ENCODE peak calls at places on chromosomes 16 and 17, in eight cellular contexts. T is CD8-positive, alpha-beta memory T cell; W is colonic mucosa; S is Karpas-422; K is heart right ventricle; O is coronary artery; H is HCT116; J is lower lobe of right lung. X is an unnamed sample.

GRCh38 chr16:609984-610383 is 20.1 kb downstream of the RAB40C start:
- DNase-seq in T (no peak), O (no peak), W (no peak), H (no peak), K (no peak), J (no peak), S (no peak), X (peak)

GRCh38 chr16:84378099-84378498 is 9.8 kb downstream of the ATP2C2 start:
- DNase-seq in H (no peak), T (no peak), S (no peak), O (no peak), K (no peak), W (no peak), J (no peak), X (no peak)

GRCh38 chr17:63919311-63919723 is 678 bp upstream of the GH1 start:
- DNase-seq in J (no peak), W (peak), H (peak), O (no peak), T (peak), K (peak), S (peak), X (peak)

GRCh38 chr16:85557976-85558589 is 55.0 kb upstream of the GSE1 start:
- DNase-seq in K (no peak), W (peak), O (no peak), J (no peak), T (no peak), S (no peak), H (no peak), X (peak)

GRCh38 chr17:4771519-4772234 is at the start of gene TM4SF5:
- DNase-seq in T (no peak), O (no peak), S (no peak), H (no peak), W (peak), J (no peak), K (no peak), X (no peak)

GRCh38 chr16:85777583-85778310 is 21.6 kb downstream of the EMC8 start:
- DNase-seq in S (no peak), K (no peak), O (no peak), T (no peak), H (no peak), W (no peak), J (no peak), X (no peak)

GRCh38 chr17:81482673-81483072 is 29.9 kb downstream of the ACTG1 start:
- DNase-seq in S (no peak), K (no peak), H (no peak), W (no peak), O (no peak), J (no peak), T (no peak), X (no peak)

GRCh38 chr17:51397361-51398127 is 137.2 kb downstream of the UTP18 start:
- DNase-seq in J (no peak), H (peak), S (no peak), O (no peak), W (no peak), T (no peak), K (no peak), X (no peak)

GRCh38 chr16:27901956-27902355 is 161.6 kb downstream of the GSG1L start:
- DNase-seq in H (no peak), O (no peak), W (no peak), J (no peak), K (no peak), T (no peak), S (no peak), X (no peak)

GRCh38 chr16:27911486-27911885 is 152.0 kb downstream of the GSG1L start:
- DNase-seq in T (no peak), J (no peak), O (no peak), H (no peak), K (no peak), W (no peak), S (no peak), X (no peak)

GRCh38 chr16:27902551-27902950 is 161.0 kb downstream of the GSG1L start:
- DNase-seq in W (no peak), H (no peak), T (no peak), O (no peak), J (no peak), K (no peak), S (no peak), X (no peak)

GRCh38 chr16:27903046-27903655 is 160.4 kb downstream of the GSG1L start:
- DNase-seq in H (no peak), W (no peak), O (no peak), T (no peak), J (no peak), K (no peak), S (no peak), X (no peak)

DNA sequence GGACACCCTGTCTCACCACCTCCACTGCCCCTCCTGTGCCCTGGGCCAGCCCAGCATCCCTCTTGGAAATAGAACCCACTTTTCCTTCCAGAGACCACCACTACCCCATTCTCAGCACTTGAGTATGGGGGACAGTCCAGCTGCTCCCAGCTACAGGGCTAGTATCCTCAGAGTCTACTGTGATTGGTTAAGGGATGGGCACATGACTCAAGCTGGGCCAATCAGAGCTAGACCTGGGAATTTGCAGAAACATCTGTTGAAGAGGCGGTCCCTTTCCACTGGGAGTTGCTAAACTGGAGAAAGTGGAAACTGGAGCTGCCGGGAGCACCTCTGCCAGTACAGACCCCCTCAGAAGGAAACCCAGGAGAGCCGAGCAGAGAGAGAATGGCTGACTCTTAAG is 156.6 kb downstream of the GSG1L start:
- DNase-seq in T (no peak), W (no peak), O (no peak), J (no peak), S (peak), K (no peak), H (no peak), X (no peak)
- H3K27ac ChIP-seq in T (no peak), W (no peak), O (no peak), J (no peak), S (no peak), K (no peak), H (no peak), X (no peak)

DNA sequence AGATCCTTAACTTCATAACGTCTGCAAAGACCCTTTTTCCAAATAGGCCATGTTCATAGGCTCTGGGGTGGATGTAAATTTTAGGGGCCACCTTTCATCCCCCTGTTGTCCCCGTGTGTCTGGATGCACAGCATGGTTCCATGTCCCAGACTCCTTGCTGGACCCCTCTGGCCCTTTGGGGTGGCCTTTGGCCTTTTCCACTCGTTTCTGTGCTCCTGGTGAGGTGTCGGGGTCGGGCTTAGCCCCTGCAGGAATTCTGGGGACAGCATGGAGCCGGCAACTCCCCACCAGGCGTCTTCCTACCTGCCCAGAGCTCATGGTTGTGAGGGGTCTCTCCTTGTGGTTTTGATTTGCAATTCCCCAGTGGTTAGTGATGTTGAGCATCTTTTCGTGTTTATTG is 183.5 kb downstream of the SEC14L1 start:
- DNase-seq in K (no peak), S (no peak), J (peak), H (no peak), W (peak), O (peak), T (no peak), X (no peak)
- H3K4me3 ChIP-seq in K (no peak), S (peak), J (no peak), H (peak), W (no peak), O (peak), T (peak), X (no peak)

DNA sequence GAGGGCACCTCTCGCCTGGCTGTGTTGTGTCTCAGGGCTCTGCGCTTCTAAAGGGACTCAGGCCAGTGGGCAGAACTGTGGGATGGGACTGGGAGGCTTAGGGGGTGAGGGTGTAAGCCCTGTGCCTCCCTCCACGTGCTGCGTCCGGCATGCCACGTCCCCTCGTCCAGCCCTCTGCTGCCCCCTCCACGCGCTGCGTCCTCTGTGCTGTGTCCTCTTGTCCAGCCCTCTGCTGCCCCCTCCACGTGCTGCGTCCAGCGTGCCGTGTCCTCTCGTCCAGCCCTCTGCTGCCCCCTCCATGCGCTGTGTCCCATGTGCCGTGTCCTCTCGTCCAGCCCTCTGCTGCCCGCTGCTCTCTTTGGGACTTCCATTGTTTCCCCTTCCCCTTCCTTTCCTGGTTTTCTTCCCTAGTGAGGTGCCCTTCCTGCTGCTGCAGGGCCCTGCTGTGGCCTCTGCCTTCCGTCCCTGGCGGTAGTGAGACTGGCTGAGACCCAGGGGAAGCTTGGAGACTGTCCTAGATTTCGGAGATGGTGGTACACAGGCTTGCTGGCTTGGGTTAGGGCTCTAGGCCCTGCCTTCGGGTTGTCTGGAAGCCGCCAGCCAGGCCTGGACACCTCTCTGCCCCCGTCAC is 6.4 kb upstream of the ZNF750 start:
- DNase-seq in K (no peak), S (no peak), J (no peak), O (no peak), W (no peak), T (no peak), H (no peak), X (peak)
- H3K27ac ChIP-seq in K (peak), S (no peak), J (peak), O (no peak), W (no peak), T (no peak), H (no peak), X (peak)

GRCh38 chr16:3825940-3826339 is 54.6 kb downstream of the CREBBP start:
- DNase-seq in K (no peak), S (no peak), T (no peak), H (no peak), W (no peak), J (no peak), O (no peak), X (no peak)

GRCh38 chr16:3823427-3823826 is 57.1 kb downstream of the CREBBP start:
- DNase-seq in K (no peak), T (no peak), J (no peak), H (no peak), W (no peak), S (peak), O (no peak), X (no peak)

GRCh38 chr16:3822366-3823045 is 58.0 kb downstream of the CREBBP start:
- DNase-seq in O (no peak), T (no peak), K (peak), H (no peak), W (no peak), J (no peak), S (no peak), X (no peak)

GRCh38 chr16:3824121-3824795 is 56.3 kb downstream of the CREBBP start:
- DNase-seq in T (no peak), O (no peak), S (no peak), H (no peak), W (no peak), K (no peak), J (no peak), X (no peak)

DNA sequence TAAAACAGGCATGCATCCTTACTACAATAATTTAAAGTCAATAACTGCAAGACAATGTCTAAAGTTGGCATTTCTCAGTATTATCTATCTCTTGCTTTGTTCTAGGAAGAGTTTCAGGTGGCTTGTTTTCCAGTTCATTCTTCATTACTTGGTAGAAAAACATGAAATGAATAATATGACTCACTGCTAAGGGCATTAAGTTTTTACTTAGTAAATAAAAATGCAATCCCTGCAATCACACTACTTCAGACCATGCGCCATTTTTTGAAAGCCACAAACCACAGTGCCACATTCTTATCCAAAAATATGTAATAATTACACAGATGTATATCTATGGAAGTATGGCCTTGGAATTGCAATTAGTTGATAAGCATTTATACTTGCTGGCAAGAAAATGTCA is 55.4 kb downstream of the CREBBP start:
- DNase-seq in T (no peak), S (no peak), K (no peak), O (no peak), J (no peak), W (no peak), H (no peak), X (no peak)
- H3K4me3 ChIP-seq in T (no peak), S (no peak), K (no peak), O (no peak), J (no peak), W (no peak), H (no peak), X (no peak)

GRCh38 chr16:53882310-53882709 is 178.4 kb downstream of the FTO start:
- DNase-seq in H (no peak), O (no peak), T (no peak), S (no peak), J (no peak), W (no peak), K (no peak), X (no peak)
- H3K27ac ChIP-seq in H (no peak), O (no peak), T (no peak), S (no peak), J (no peak), W (no peak), K (no peak), X (no peak)